ENCODE peak calls at places on chromosome 18, in nine cellular contexts. I, Q, H, P, B, N, M, G and D are unnamed samples.

GRCh38 chr18:13918898-13919297 is 3.6 kb upstream of the MC2R start:
- DNase-seq in Q (no peak), I (peak; percentile 36), B (no peak), N (no peak), M (no peak), G (no peak), H (no peak), P (no peak), D (no peak)

GRCh38 chr18:25248755-25249154 is 103.2 kb downstream of the ZNF521 start:
- DNase-seq in H (no peak), P (no peak), G (no peak), N (no peak), B (no peak), Q (no peak), I (no peak), M (no peak), D (no peak)

GRCh38 chr18:46433121-46433826 is 223.7 kb downstream of the LOXHD1 start:
- DNase-seq in Q (no peak), M (no peak), H (no peak), P (no peak), I (peak; percentile 52), G (peak; percentile 73), N (no peak), B (no peak), D (no peak)

GRCh38 chr18:23143059-23143831 is 8.0 kb downstream of the CABLES1 start:
- DNase-seq in Q (peak; percentile 43), I (peak; percentile 91), P (no peak), N (no peak), H (no peak), B (no peak), M (no peak), G (no peak), D (no peak)

GRCh38 chr18:58232674-58233073 is 188.6 kb downstream of the NEDD4L start:
- DNase-seq in M (no peak), N (no peak), B (no peak), G (no peak), I (no peak), Q (no peak), H (no peak), P (no peak), D (no peak)

GRCh38 chr18:26307161-26307773 is 81.0 kb downstream of the TAF4B start:
- DNase-seq in B (no peak), P (peak; percentile 68), N (no peak), Q (peak; percentile 8), G (no peak), H (peak; percentile 15), I (no peak), M (no peak), D (no peak)

GRCh38 chr18:8705280-8705940 is at the start of gene MTCL1:
- DNase-seq in Q (peak; percentile 53), G (no peak), H (peak; percentile 39), B (no peak), P (peak; percentile 58), M (peak; percentile 27), N (peak; percentile 68), I (peak; percentile 89), D (no peak)

GRCh38 chr18:7895346-7895745 is 328.2 kb downstream of the PTPRM start:
- DNase-seq in H (no peak), Q (peak; percentile 23), I (no peak), N (no peak), M (no peak), B (no peak), G (no peak), P (no peak), D (no peak)

GRCh38 chr18:34595673-34596072 is 114.4 kb upstream of the DTNA start:
- DNase-seq in I (no peak), Q (peak; percentile 27), B (no peak), M (no peak), N (no peak), H (no peak), G (no peak), P (peak; percentile 1), D (no peak)

GRCh38 chr18:27404855-27405254 is 219.7 kb upstream of the CHST9 start:
- DNase-seq in N (no peak), P (no peak), H (no peak), G (no peak), B (no peak), M (no peak), Q (no peak), I (no peak), D (no peak)

GRCh38 chr18:6058941-6059340 is 163.6 kb upstream of the TMEM200C start:
- DNase-seq in M (peak; percentile 53), G (no peak), N (no peak), H (no peak), Q (peak; percentile 6), I (no peak), B (no peak), P (no peak), D (no peak)

GRCh38 chr18:5238371-5238758 is 41.3 kb upstream of the AKAIN1 start:
- DNase-seq in N (peak; percentile 70), B (peak; percentile 29), M (peak; percentile 37), I (no peak), H (peak; percentile 80), G (peak; percentile 87), P (peak; percentile 27), Q (peak; percentile 42), D (no peak)

DNA sequence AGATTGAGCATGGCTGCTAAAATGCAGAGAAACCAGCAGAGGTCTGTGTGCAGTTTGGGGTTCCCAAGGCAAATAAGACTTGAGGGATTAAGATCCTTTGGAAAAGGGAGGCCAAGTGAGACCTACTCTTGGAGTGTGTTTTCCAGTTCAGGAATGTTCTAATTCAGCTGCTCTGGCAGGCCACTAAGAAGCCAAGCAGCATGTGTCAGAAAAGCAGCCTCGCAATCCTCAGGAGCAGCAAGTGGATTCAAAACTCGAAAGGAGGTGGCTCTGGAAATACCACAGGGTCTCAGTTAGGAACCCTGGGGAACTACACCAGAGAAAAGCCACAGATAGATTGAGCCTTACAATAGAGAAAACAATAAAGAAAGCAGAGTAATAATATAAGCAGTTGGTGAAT is 569.1 kb downstream of the METTL4 start:
- DNase-seq in N (no peak), H (no peak), I (no peak), M (no peak), P (no peak), Q (no peak), B (no peak), G (no peak), D (no peak)
- H3K4me3 ChIP-seq in N (no peak overlapping the region), H (no peak overlapping the region), I (no peak overlapping the region), M (no peak overlapping the region), P (no peak overlapping the region), Q (no peak overlapping the region), B (no peak overlapping the region), G (no peak overlapping the region), D (no peak overlapping the region)

GRCh38 chr18:76979906-76980305 is 152.7 kb downstream of the MBP start:
- DNase-seq in Q (no peak), N (no peak), P (no peak), M (no peak), B (no peak), G (no peak), H (no peak), I (peak; percentile 79), D (no peak)
- TF ChIP-seq POLR2A in Q (no peak), N (no peak), P (no peak), M (no peak), B (no peak), G (no peak), H (no peak), I (no peak), D (no peak)

GRCh38 chr18:80170395-80171094 is 61.5 kb downstream of the ADNP2 start:
- DNase-seq in B (no peak), I (peak; percentile 57), G (no peak), P (no peak), H (no peak), N (no peak), Q (no peak), M (no peak), D (no peak)

GRCh38 chr18:80169607-80170006 is 60.5 kb downstream of the ADNP2 start:
- DNase-seq in P (no peak), G (no peak), H (no peak), I (peak; percentile 66), B (no peak), N (no peak), M (no peak), Q (no peak), D (no peak)

GRCh38 chr18:80172056-80172455 is 63.0 kb downstream of the ADNP2 start:
- DNase-seq in P (no peak), H (no peak), I (no peak), M (no peak), B (no peak), N (no peak), Q (no peak), G (no peak), D (no peak)

GRCh38 chr18:80173060-80173459 is 64.0 kb downstream of the ADNP2 start:
- DNase-seq in H (no peak), B (no peak), M (no peak), Q (no peak), P (no peak), N (no peak), G (no peak), I (no peak), D (no peak)

DNA sequence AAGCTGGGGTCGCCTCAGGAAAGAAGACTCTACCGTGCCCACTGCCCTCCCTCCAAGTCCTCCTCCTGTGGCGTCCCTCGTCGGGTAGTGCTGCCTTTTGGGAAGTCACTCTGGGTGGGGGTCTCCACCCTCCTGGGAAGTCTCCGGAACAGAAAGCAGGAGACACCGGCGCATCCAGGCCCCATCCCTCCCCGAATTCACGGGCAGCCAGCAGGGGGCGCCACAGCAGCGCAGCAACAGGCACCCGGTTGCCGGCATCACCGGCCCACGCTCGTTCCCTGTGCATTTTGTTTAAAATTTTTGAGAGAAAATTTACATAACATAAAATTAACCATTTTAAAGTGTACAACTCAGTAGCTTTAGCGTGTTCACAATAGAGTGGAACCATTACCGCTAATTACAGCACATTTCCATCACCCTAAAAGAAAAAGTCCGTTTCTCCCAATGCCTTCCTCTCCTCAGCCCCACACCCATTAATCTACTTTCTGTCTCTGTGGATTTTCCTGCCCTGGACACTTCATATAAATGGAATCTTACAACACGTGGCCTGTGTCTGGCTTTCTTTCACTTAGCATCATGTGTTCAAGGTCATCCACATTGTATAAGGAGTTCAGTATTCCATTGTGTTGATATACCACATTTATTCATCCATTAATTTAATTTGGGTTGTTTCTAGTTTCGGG is 62.3 kb downstream of the ADNP2 start:
- DNase-seq in Q (peak; percentile 69), G (peak; percentile 94), H (peak; percentile 62), B (peak; percentile 70), N (no peak), I (peak; percentile 91), M (no peak), P (peak; percentile 29), D (no peak)
- H3K4me3 ChIP-seq in Q (peak overlapping the region; percentile 6), G (no peak overlapping the region), H (no peak overlapping the region), B (peak overlapping the region; percentile 13), N (peak overlapping the region; percentile 20), I (no peak overlapping the region), M (peak overlapping the region; percentile 48), P (peak overlapping the region; percentile 19), D (peak overlapping the region; percentile 40)

DNA sequence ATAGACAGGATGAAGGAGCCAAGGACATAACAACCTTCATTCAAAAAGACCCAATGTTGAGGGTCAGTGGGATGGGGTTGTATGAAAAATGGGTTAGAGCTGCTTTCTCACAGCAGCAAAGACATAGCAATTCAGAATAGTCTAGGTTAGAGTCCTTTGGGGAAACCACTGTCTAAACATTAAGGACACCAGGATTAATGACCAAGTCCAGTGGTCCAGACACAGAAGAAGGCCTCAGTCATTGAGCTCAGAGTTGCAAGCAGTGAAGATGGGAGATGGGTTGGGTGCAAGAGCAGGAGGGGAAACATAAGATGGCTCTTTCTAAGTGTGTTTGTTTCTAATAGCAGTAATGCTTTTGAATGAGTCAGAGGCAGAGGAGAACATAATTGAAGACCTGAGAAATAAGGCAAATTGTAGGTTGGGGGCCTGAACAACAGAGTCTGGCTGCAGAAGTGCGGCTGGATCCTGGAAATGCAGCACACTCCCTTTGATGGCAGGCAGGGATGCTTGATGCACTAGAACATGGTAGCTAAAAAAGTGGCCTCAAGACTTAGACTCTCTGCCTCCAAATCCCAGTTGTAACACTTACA is 3.7 kb upstream of the SERPINB10 start:
- DNase-seq in P (no peak), I (no peak), G (no peak), B (no peak), M (no peak), Q (no peak), H (no peak), N (no peak), D (no peak)
- TF ChIP-seq POLR2A in P (no peak), I (no peak), G (no peak), B (no peak), M (no peak), Q (no peak), H (no peak), N (no peak), D (no peak)